ENCODE peak calls at places on chromosome 13, in five cellular contexts. D is IMR-90, S is neuronal stem cell, C is trophoblast cell, G is H1. K is an unnamed sample.
A peak's percentile ranks its signal among the peaks of the same experiment; 100 is the strongest.

GRCh38 chr13:19952850-19953249 is 5.7 kb upstream of the ZMYM2 start:
- DNase-seq in D (no peak), G (no peak), S (no peak), C (no peak), K (no peak)

GRCh38 chr13:67095621-67096020 is 134.5 kb downstream of the PCDH9 start:
- DNase-seq in C (no peak), S (no peak), D (no peak), G (no peak), K (no peak)

GRCh38 chr13:77326905-77327604 is at the start of gene MYCBP2:
- DNase-seq in S (peak; percentile 99), G (peak; percentile 94), C (peak; percentile 100), D (peak; percentile 99), K (peak; percentile 99)

GRCh38 chr13:30340367-30341184 is 33.2 kb upstream of the KATNAL1 start:
- DNase-seq in S (no peak), G (no peak), D (peak; percentile 89), C (peak; percentile 64), K (peak; percentile 91)

GRCh38 chr13:111627596-111627995 is 307.2 kb downstream of the TEX29 start:
- DNase-seq in C (no peak), S (no peak), D (no peak), G (no peak), K (no peak)

GRCh38 chr13:28607187-28607955 is 51.6 kb upstream of the POMP start:
- DNase-seq in C (no peak), D (no peak), G (no peak), S (no peak), K (no peak)

GRCh38 chr13:83085186-83085900 is 796.9 kb downstream of the SLITRK1 start:
- DNase-seq in D (peak; percentile 69), G (no peak), S (no peak), C (no peak), K (peak; percentile 46)

GRCh38 chr13:31755211-31755610 is 15.9 kb downstream of the RXFP2 start:
- DNase-seq in C (no peak), D (no peak), G (no peak), S (no peak), K (no peak)

GRCh38 chr13:99258210-99258860 is at the start of gene GPR18:
- DNase-seq in D (peak; percentile 24), C (no peak), G (no peak), S (no peak), K (peak; percentile 11)

GRCh38 chr13:85313761-85314503 is 485.3 kb downstream of the SLITRK6 start:
- DNase-seq in C (peak; percentile 82), D (peak; percentile 46), G (no peak), S (no peak), K (peak; percentile 75)

GRCh38 chr13:106088094-106088493 is 447.4 kb downstream of the EFNB2 start:
- DNase-seq in D (peak; percentile 11), C (no peak), S (no peak), G (no peak), K (no peak)

GRCh38 chr13:105464249-105464648 is 1071.2 kb downstream of the EFNB2 start:
- DNase-seq in D (peak; percentile 43), G (no peak), S (no peak), C (peak; percentile 67), K (no peak)

GRCh38 chr13:83065136-83065535 is 817.1 kb downstream of the SLITRK1 start:
- DNase-seq in G (no peak), D (peak; percentile 63), S (no peak), C (no peak), K (peak; percentile 54)

GRCh38 chr13:100828226-100828625 is 153.6 kb upstream of the TMTC4 start:
- DNase-seq in D (no peak), S (no peak), C (no peak), G (peak; percentile 3), K (no peak)

GRCh38 chr13:34767778-34768177 is 174.3 kb upstream of the NBEA start:
- DNase-seq in G (no peak), C (no peak), D (no peak), S (no peak), K (no peak)

GRCh38 chr13:43297967-43298366 is 274.6 kb downstream of the DNAJC15 start:
- DNase-seq in G (no peak), S (no peak), C (peak; percentile 29), D (no peak), K (no peak)

GRCh38 chr13:35349673-35350278 is 126.7 kb downstream of the MAB21L1 start:
- DNase-seq in C (peak; percentile 65), S (no peak), D (no peak), G (no peak), K (no peak)

GRCh38 chr13:109249780-109250528 is 536.4 kb downstream of the IRS2 start:
- DNase-seq in G (no peak), C (no peak), D (no peak), S (no peak), K (no peak)

GRCh38 chr13:72651196-72651595 is 76.2 kb downstream of the MZT1 start:
- DNase-seq in D (no peak), G (no peak), C (no peak), S (peak; percentile 23), K (no peak)

GRCh38 chr13:43269037-43269476 is 245.7 kb downstream of the DNAJC15 start:
- DNase-seq in D (peak; percentile 98), C (peak; percentile 93), G (no peak), S (no peak), K (peak; percentile 94)

GRCh38 chr13:113819341-113819730 is 44.5 kb downstream of the GAS6 start:
- DNase-seq in C (no peak), S (no peak), G (no peak), D (no peak), K (no peak)
- H3K4me3 ChIP-seq in C (no peak overlapping the region), S (no peak overlapping the region), G (no peak overlapping the region), D (no peak overlapping the region), K (no peak overlapping the region)

GRCh38 chr13:27424246-27425150 is at the start of gene GTF3A:
- DNase-seq in G (peak; percentile 46), S (peak; percentile 87), C (peak; percentile 95), D (peak; percentile 82), K (peak; percentile 80)
- H3K14ac ChIP-seq in G (no peak within 1 kb of the TSS), S (peak within 1 kb of the TSS; percentile 77), C (peak within 1 kb of the TSS; percentile 82), D (peak within 1 kb of the TSS; percentile 100), K (no peak within 1 kb of the TSS)

GRCh38 chr13:50509771-50510441 is 333.6 kb downstream of the DLEU7 start:
- DNase-seq in S (no peak), D (peak; percentile 50), C (no peak), G (no peak), K (peak; percentile 56)

GRCh38 chr13:50511877-50512332 is 331.6 kb downstream of the DLEU7 start:
- DNase-seq in G (no peak), S (no peak), C (no peak), D (no peak), K (no peak)

GRCh38 chr13:50513528-50513863 is 330.0 kb downstream of the DLEU7 start:
- DNase-seq in C (no peak), D (no peak), S (no peak), G (no peak), K (no peak)

GRCh38 chr13:50514249-50514648 is 329.2 kb downstream of the DLEU7 start:
- DNase-seq in C (no peak), G (no peak), S (no peak), D (no peak), K (no peak)

DNA sequence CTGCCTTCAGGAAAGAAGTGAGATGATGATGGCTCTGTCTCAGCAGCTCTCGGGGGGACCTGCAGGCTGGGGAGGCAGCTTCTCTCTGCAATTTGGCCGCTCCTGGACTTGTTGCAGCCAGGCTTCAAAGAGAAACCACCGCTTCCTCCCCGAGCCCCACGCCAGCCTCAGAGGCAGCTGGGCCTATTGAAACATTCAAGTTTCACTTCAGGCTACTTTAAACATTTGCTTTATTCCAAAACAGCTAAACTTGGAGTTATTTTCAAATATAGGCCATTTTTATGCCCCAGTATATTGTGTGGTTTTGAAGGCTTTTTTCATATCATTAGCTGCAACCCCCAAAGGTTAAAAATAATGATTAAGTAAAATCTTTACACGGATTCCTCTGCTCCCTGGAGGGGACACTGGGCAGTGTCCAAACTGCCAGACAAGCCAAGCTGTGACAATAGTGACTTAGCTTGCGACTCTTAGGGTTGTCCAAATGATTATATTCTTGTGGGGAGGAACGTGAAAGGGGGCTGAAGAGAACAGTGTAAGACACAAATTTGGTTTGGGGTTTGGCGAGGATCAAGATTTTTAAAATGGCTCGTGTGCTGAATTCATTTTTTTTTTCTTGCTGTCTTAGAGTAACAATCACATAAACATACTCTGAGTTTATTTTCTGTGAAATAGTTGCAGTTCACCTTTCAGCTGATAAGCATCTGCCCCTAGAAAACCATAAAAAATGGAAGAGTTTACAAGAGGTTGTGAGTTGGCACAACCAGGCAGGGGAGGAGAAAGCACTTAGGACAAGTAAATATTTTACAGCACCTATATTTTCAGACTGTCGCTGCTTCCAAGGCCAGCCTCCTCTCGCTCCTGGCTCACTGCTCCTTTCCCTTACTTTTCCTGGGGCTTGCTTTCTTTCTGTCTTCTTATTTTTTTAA is 330.6 kb downstream of the DLEU7 start:
- DNase-seq in G (no peak), D (peak; percentile 61), C (no peak), S (no peak), K (peak; percentile 66)
- H3K4me3 ChIP-seq in G (no peak overlapping the region), D (peak overlapping the region; percentile 28), C (no peak overlapping the region), S (peak overlapping the region; percentile 29), K (peak overlapping the region; percentile 58)

DNA sequence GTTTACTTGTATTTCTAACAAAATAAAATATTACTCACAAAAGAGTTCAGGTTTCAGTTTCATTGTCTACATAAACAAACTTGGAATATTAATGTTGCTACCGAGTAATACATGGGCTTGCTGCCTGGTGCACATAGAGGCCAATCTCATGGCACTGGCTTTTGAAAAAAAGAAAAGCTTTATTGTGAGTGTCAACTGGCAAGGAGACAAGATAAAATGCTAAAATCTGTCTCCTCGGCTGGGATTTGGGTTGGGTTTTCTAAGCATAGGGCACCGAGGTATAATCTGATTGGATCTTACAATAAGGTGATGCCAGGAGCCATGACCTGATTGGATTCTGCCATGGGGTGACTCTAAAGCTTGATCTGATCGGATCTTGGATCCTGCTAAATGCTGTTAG is 1519.9 kb upstream of the MIR17HG start:
- DNase-seq in D (no peak), G (no peak), S (no peak), C (no peak), K (no peak)
- H3K14ac ChIP-seq in D (no peak overlapping the region), G (no peak overlapping the region), S (no peak overlapping the region), C (no peak overlapping the region), K (no peak overlapping the region)

GRCh38 chr13:69459346-69459745 is 648.3 kb upstream of the ATXN8OS start:
- DNase-seq in C (no peak), D (no peak), G (no peak), S (no peak), K (no peak)
- H3K4me3 ChIP-seq in C (no peak overlapping the region), D (no peak overlapping the region), G (no peak overlapping the region), S (no peak overlapping the region), K (no peak overlapping the region)

DNA sequence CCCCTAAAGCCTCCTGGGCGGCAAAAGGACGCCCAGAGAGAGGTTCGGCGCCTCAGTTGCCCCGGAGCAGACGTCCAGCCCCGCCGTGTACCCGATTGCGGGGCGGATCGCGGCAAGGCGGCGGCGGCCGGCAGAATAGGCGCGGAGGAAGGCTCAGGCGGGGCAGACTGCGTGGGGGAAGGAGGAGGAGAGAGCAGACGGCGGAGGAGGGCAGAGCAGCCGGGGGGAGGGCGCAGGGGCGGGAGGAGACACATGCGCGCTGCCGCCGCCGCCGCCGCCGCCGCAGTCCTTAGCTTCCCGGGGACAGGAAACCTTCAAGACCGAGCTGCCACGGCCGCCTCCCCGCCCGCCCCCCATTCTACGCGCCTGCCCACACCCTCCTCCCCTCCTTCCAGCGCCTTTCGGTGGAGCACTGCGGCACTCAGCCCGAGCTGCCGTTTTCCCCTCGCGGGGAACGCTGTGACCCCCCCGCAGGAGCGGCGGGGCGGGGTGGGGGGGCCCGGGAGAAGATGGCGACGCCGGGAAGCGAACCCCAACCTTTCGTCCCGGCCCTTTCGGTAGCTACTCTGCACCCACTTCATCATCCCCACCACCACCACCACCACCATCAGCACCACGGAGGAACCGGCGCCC is at the start of gene LRCH1:
- DNase-seq in G (no peak), D (peak; percentile 80), S (peak; percentile 77), C (peak; percentile 86), K (peak; percentile 94)
- H3K14ac ChIP-seq in G (no peak within 1 kb of the TSS), D (peak within 1 kb of the TSS; percentile 92), S (peak within 1 kb of the TSS; percentile 97), C (peak within 1 kb of the TSS; percentile 91), K (peak within 1 kb of the TSS; percentile 95)